ENCODE peak calls at places on chromosomes 2 and 18, in four cellular contexts. One of them, this sample, is unnamed.
A peak's percentile ranks its signal among the peaks of the same experiment; 100 is the strongest.

GRCh38 chr2:187547353-187547979 is 6.8 kb downstream of the TFPI start:
- DNase-seq in BJ: peak; percentile 83
- DNase-seq in A673: peak; percentile 96
- DNase-seq in tibial nerve: peak; percentile 52
- DNase-seq in this sample: peak; percentile 90

GRCh38 chr18:61031626-61032025 is 301.6 kb upstream of the CDH20 start:
- DNase-seq in BJ: no peak
- DNase-seq in A673: no peak
- DNase-seq in tibial nerve: no peak
- DNase-seq in this sample: no peak

GRCh38 chr18:60411715-60412114 is 39.1 kb upstream of the MC4R start:
- DNase-seq in BJ: no peak
- DNase-seq in A673: peak; percentile 16
- DNase-seq in tibial nerve: no peak
- DNase-seq in this sample: no peak

GRCh38 chr2:47520825-47521665 is 118.1 kb downstream of the MSH2 start:
- DNase-seq in BJ: no peak
- DNase-seq in A673: peak; percentile 60
- DNase-seq in tibial nerve: no peak
- DNase-seq in this sample: no peak

GRCh38 chr2:150410809-150411208 is 76.7 kb downstream of the RND3 start:
- DNase-seq in BJ: no peak
- DNase-seq in A673: no peak
- DNase-seq in tibial nerve: no peak
- DNase-seq in this sample: peak; percentile 97

GRCh38 chr18:62621546-62621945 is 93.8 kb upstream of the PHLPP1 start:
- DNase-seq in BJ: peak; percentile 50
- DNase-seq in A673: no peak
- DNase-seq in tibial nerve: no peak
- DNase-seq in this sample: no peak

GRCh38 chr2:95359035-95359434 is 43.5 kb upstream of the FAHD2A start:
- DNase-seq in BJ: peak; percentile 33
- DNase-seq in A673: peak; percentile 21
- DNase-seq in tibial nerve: no peak
- DNase-seq in this sample: no peak

GRCh38 chr2:119249855-119250775 is 26.5 kb downstream of the STEAP3 start:
- DNase-seq in BJ: no peak
- DNase-seq in A673: no peak
- DNase-seq in tibial nerve: no peak
- DNase-seq in this sample: no peak

GRCh38 chr2:198173864-198174263 is 369.5 kb downstream of the PLCL1 start:
- DNase-seq in BJ: no peak
- DNase-seq in A673: no peak
- DNase-seq in tibial nerve: no peak
- DNase-seq in this sample: no peak

GRCh38 chr2:17717666-17718065 is 35.9 kb downstream of the SMC6 start:
- DNase-seq in BJ: no peak
- DNase-seq in A673: no peak
- DNase-seq in tibial nerve: no peak
- DNase-seq in this sample: no peak
- H3K4me3 ChIP-seq in BJ: no peak overlapping the region
- H3K4me3 ChIP-seq in A673: no peak overlapping the region
- H3K4me3 ChIP-seq in tibial nerve: no peak overlapping the region
- H3K4me3 ChIP-seq in this sample: no peak overlapping the region

DNA sequence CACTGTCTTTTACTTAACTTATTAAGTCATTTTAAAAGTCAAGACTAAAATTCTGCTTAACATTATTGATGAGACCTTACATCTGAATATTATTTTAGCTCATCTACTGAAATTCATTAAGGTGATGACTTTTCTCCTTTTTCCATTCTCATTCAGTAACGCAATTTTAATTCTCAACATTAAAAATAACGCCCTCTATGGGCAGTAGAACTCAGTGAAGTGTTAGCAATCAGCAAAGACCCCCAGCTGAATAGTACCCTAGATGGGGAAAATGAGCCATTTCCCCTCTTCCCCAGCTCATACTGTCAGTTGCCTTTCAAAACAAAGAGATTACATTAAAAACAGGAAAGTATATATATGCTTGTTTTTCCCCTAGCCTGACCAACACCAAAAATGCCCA is 203.3 kb downstream of the NR4A2 start:
- DNase-seq in BJ: no peak
- DNase-seq in A673: peak; percentile 4
- DNase-seq in tibial nerve: no peak
- DNase-seq in this sample: no peak
- TF ChIP-seq CTCF in BJ: no peak
- TF ChIP-seq CTCF in A673: peak; percentile 50
- TF ChIP-seq CTCF in tibial nerve: no peak
- TF ChIP-seq CTCF in this sample: peak; percentile 30

DNA sequence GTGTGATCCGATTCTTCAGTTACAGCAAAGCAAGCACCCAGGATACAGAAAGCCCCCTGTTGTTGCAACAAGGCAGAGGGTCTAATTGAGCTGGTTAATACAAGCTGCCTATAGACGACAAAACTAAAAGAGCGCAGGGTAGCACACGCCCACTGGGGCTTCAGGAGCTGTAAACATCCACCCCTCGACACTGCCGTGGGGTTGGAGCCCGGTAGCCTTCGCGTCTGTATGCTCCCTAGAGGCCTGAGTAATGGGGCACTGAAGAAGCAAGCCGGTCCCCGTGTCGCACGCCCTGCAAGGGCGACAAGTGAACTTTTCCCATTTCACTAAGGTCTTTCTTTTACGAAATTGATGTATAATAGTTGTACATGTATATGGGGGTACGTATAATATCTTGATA is 24.7 kb upstream of the CHRNA1 start:
- DNase-seq in BJ: no peak
- DNase-seq in A673: no peak
- DNase-seq in tibial nerve: no peak
- DNase-seq in this sample: no peak
- H3K4me3 ChIP-seq in BJ: no peak overlapping the region
- H3K4me3 ChIP-seq in A673: no peak overlapping the region
- H3K4me3 ChIP-seq in tibial nerve: no peak overlapping the region
- H3K4me3 ChIP-seq in this sample: no peak overlapping the region

GRCh38 chr2:122144884-122145283 is 389.4 kb downstream of the TSN start:
- DNase-seq in BJ: no peak
- DNase-seq in A673: no peak
- DNase-seq in tibial nerve: no peak
- DNase-seq in this sample: no peak

GRCh38 chr2:122150546-122150945 is 395.1 kb downstream of the TSN start:
- DNase-seq in BJ: no peak
- DNase-seq in A673: no peak
- DNase-seq in tibial nerve: no peak
- DNase-seq in this sample: no peak

GRCh38 chr2:122148128-122148792 is 392.8 kb downstream of the TSN start:
- DNase-seq in BJ: no peak
- DNase-seq in A673: no peak
- DNase-seq in tibial nerve: no peak
- DNase-seq in this sample: no peak

GRCh38 chr2:122145805-122146204 is 390.4 kb downstream of the TSN start:
- DNase-seq in BJ: no peak
- DNase-seq in A673: no peak
- DNase-seq in tibial nerve: no peak
- DNase-seq in this sample: no peak
- TF ChIP-seq CTCF in BJ: no peak
- TF ChIP-seq CTCF in A673: no peak
- TF ChIP-seq CTCF in tibial nerve: no peak
- TF ChIP-seq CTCF in this sample: peak; percentile 21

GRCh38 chr18:2960983-2961696 is 51.8 kb downstream of the LPIN2 start:
- DNase-seq in BJ: no peak
- DNase-seq in A673: no peak
- DNase-seq in tibial nerve: no peak
- DNase-seq in this sample: no peak
- H3K4me3 ChIP-seq in BJ: no peak overlapping the region
- H3K4me3 ChIP-seq in A673: no peak overlapping the region
- H3K4me3 ChIP-seq in tibial nerve: no peak overlapping the region
- H3K4me3 ChIP-seq in this sample: peak overlapping the region; percentile 10

This sample was measured in epithelial cell of proximal tubule.